ENCODE peak calls at places on chromosomes 11 and 22, in five cellular contexts. One of them, this sample, is unnamed.

GRCh38 chr22:20208713-20209310 is 58.0 kb upstream of the CCDC188 start:
- DNase-seq in body of pancreas: peak; percentile 39
- DNase-seq in H9: no peak
- DNase-seq in breast epithelium: no peak
- DNase-seq in GM10248: no peak
- DNase-seq in this sample: no peak

GRCh38 chr11:41245704-41246398 is 213.6 kb downstream of the LRRC4C start:
- DNase-seq in H9: peak; percentile 57
- DNase-seq in breast epithelium: no peak
- DNase-seq in GM10248: no peak
- DNase-seq in body of pancreas: no peak
- DNase-seq in this sample: no peak

GRCh38 chr11:44943696-44944095 is 7.0 kb downstream of the TP53I11 start:
- DNase-seq in body of pancreas: peak; percentile 48
- DNase-seq in breast epithelium: no peak
- DNase-seq in H9: no peak
- DNase-seq in GM10248: no peak
- DNase-seq in this sample: no peak

GRCh38 chr11:94152678-94153065 is 24.0 kb downstream of the PANX1 start:
- DNase-seq in GM10248: no peak
- DNase-seq in breast epithelium: no peak
- DNase-seq in body of pancreas: no peak
- DNase-seq in H9: no peak
- DNase-seq in this sample: no peak

GRCh38 chr11:65207918-65208784 is 26.4 kb downstream of the CAPN1 start:
- DNase-seq in GM10248: no peak
- DNase-seq in body of pancreas: no peak
- DNase-seq in H9: no peak
- DNase-seq in breast epithelium: no peak
- DNase-seq in this sample: no peak

GRCh38 chr11:78397398-78397797 is 20.2 kb downstream of the GAB2 start:
- DNase-seq in GM10248: no peak
- DNase-seq in H9: no peak
- DNase-seq in breast epithelium: no peak
- DNase-seq in body of pancreas: no peak
- DNase-seq in this sample: no peak

GRCh38 chr22:29988719-29989118 is 91.5 kb upstream of the HORMAD2 start:
- DNase-seq in breast epithelium: no peak
- DNase-seq in GM10248: no peak
- DNase-seq in H9: no peak
- DNase-seq in body of pancreas: no peak
- DNase-seq in this sample: no peak

GRCh38 chr11:31720225-31720624 is 90.9 kb downstream of the PAX6 start:
- DNase-seq in H9: no peak
- DNase-seq in breast epithelium: no peak
- DNase-seq in body of pancreas: no peak
- DNase-seq in GM10248: no peak
- DNase-seq in this sample: no peak

GRCh38 chr11:26335903-26336302 is 4.0 kb downstream of the ANO3 start:
- DNase-seq in breast epithelium: no peak
- DNase-seq in H9: no peak
- DNase-seq in GM10248: no peak
- DNase-seq in body of pancreas: no peak
- DNase-seq in this sample: no peak

GRCh38 chr11:20309626-20310025 is 53.9 kb upstream of the HTATIP2 start:
- DNase-seq in GM10248: no peak
- DNase-seq in body of pancreas: no peak
- DNase-seq in H9: no peak
- DNase-seq in breast epithelium: no peak
- DNase-seq in this sample: no peak

GRCh38 chr11:116895053-116895757 is 57.8 kb upstream of the APOA1 start:
- DNase-seq in breast epithelium: no peak
- DNase-seq in H9: peak; percentile 71
- DNase-seq in body of pancreas: no peak
- DNase-seq in GM10248: peak; percentile 47
- DNase-seq in this sample: no peak

GRCh38 chr22:23302171-23303002 is 122.1 kb downstream of the BCR start:
- DNase-seq in GM10248: no peak
- DNase-seq in body of pancreas: no peak
- DNase-seq in H9: no peak
- DNase-seq in breast epithelium: no peak
- DNase-seq in this sample: no peak

GRCh38 chr11:129905402-129905801 is 10.0 kb upstream of the NFRKB start:
- DNase-seq in body of pancreas: no peak
- DNase-seq in breast epithelium: no peak
- DNase-seq in H9: no peak
- DNase-seq in GM10248: no peak
- DNase-seq in this sample: no peak

GRCh38 chr22:33866521-33866920 is 53.8 kb downstream of the LARGE1 start:
- DNase-seq in GM10248: no peak
- DNase-seq in breast epithelium: no peak
- DNase-seq in H9: no peak
- DNase-seq in body of pancreas: no peak
- DNase-seq in this sample: no peak

GRCh38 chr11:93569496-93569895 is 26.3 kb upstream of the SMCO4 start:
- DNase-seq in GM10248: no peak
- DNase-seq in breast epithelium: no peak
- DNase-seq in H9: no peak
- DNase-seq in body of pancreas: no peak
- DNase-seq in this sample: no peak

GRCh38 chr22:42747701-42748513 is 27.2 kb upstream of the A4GALT start:
- DNase-seq in body of pancreas: no peak
- DNase-seq in breast epithelium: no peak
- DNase-seq in GM10248: no peak
- DNase-seq in H9: no peak
- DNase-seq in this sample: no peak

GRCh38 chr11:6531267-6531752 is 34.2 kb downstream of the DNHD1 start:
- DNase-seq in H9: no peak
- DNase-seq in GM10248: peak; percentile 53
- DNase-seq in breast epithelium: no peak
- DNase-seq in body of pancreas: peak; percentile 20
- DNase-seq in this sample: no peak

GRCh38 chr22:17131686-17132085 is 10.5 kb upstream of the TMEM121B start:
- DNase-seq in H9: no peak
- DNase-seq in body of pancreas: no peak
- DNase-seq in breast epithelium: no peak
- DNase-seq in GM10248: no peak
- DNase-seq in this sample: no peak

GRCh38 chr11:119684361-119685072 is 44.5 kb downstream of the NECTIN1 start:
- DNase-seq in GM10248: no peak
- DNase-seq in body of pancreas: peak; percentile 47
- DNase-seq in H9: no peak
- DNase-seq in breast epithelium: no peak
- DNase-seq in this sample: no peak

GRCh38 chr11:46560300-46561025 is 33.4 kb downstream of the AMBRA1 start:
- DNase-seq in breast epithelium: no peak
- DNase-seq in H9: no peak
- DNase-seq in body of pancreas: peak; percentile 20
- DNase-seq in GM10248: peak; percentile 47
- DNase-seq in this sample: no peak

GRCh38 chr11:36426226-36426848 is 83.7 kb downstream of the TRAF6 start:
- DNase-seq in H9: no peak
- DNase-seq in body of pancreas: no peak
- DNase-seq in GM10248: no peak
- DNase-seq in breast epithelium: no peak
- DNase-seq in this sample: no peak

GRCh38 chr11:10674440-10674855 is 19.1 kb downstream of the IRAG1 start:
- DNase-seq in H9: no peak
- DNase-seq in breast epithelium: no peak
- DNase-seq in GM10248: no peak
- DNase-seq in body of pancreas: peak; percentile 33
- DNase-seq in this sample: no peak

GRCh38 chr11:124745835-124746620 is 6.0 kb downstream of the VSIG2 start:
- DNase-seq in breast epithelium: no peak
- DNase-seq in body of pancreas: no peak
- DNase-seq in H9: peak; percentile 64
- DNase-seq in GM10248: peak; percentile 64
- DNase-seq in this sample: no peak

GRCh38 chr11:74220376-74220775 is 49.3 kb downstream of the PPME1 start:
- DNase-seq in H9: no peak
- DNase-seq in breast epithelium: no peak
- DNase-seq in GM10248: no peak
- DNase-seq in body of pancreas: no peak
- DNase-seq in this sample: no peak

GRCh38 chr22:44005524-44005923 is 18.6 kb upstream of the PARVB start:
- DNase-seq in H9: no peak
- DNase-seq in GM10248: no peak
- DNase-seq in breast epithelium: no peak
- DNase-seq in body of pancreas: no peak
- DNase-seq in this sample: no peak

GRCh38 chr11:34909955-34910354 is 6.2 kb downstream of the APIP start:
- DNase-seq in breast epithelium: no peak
- DNase-seq in GM10248: no peak
- DNase-seq in H9: no peak
- DNase-seq in body of pancreas: peak; percentile 28
- DNase-seq in this sample: no peak

GRCh38 chr22:44578516-44579230 is 80.6 kb upstream of the RTL6 start:
- DNase-seq in body of pancreas: no peak
- DNase-seq in H9: peak; percentile 19
- DNase-seq in breast epithelium: no peak
- DNase-seq in GM10248: no peak
- DNase-seq in this sample: no peak

GRCh38 chr22:28029201-28029948 is 110.3 kb upstream of the PITPNB start:
- DNase-seq in GM10248: no peak
- DNase-seq in H9: no peak
- DNase-seq in body of pancreas: peak; percentile 91
- DNase-seq in breast epithelium: peak; percentile 79
- DNase-seq in this sample: no peak

GRCh38 chr11:91527380-91528030 is 697.1 kb upstream of the FAT3 start:
- DNase-seq in H9: peak; percentile 38
- DNase-seq in body of pancreas: no peak
- DNase-seq in GM10248: no peak
- DNase-seq in breast epithelium: no peak
- DNase-seq in this sample: no peak

GRCh38 chr11:64092119-64092760 is 56.5 kb downstream of the FLRT1 start:
- DNase-seq in breast epithelium: no peak
- DNase-seq in H9: no peak
- DNase-seq in GM10248: no peak
- DNase-seq in body of pancreas: no peak
- DNase-seq in this sample: no peak

GRCh38 chr11:17972987-17973386 is 39.9 kb downstream of the SERGEF start:
- DNase-seq in GM10248: no peak
- DNase-seq in H9: peak; percentile 86
- DNase-seq in body of pancreas: peak; percentile 32
- DNase-seq in breast epithelium: no peak
- DNase-seq in this sample: no peak

GRCh38 chr11:45615182-45615792 is 50.1 kb downstream of the CHST1 start:
- DNase-seq in breast epithelium: no peak
- DNase-seq in GM10248: no peak
- DNase-seq in H9: no peak
- DNase-seq in body of pancreas: no peak
- DNase-seq in this sample: no peak

GRCh38 chr11:123405123-123405592 is 24.9 kb upstream of the GRAMD1B start:
- DNase-seq in breast epithelium: no peak
- DNase-seq in body of pancreas: no peak
- DNase-seq in H9: no peak
- DNase-seq in GM10248: no peak
- DNase-seq in this sample: no peak

GRCh38 chr22:19571207-19571795 is 47.1 kb upstream of the CLDN5 start:
- DNase-seq in body of pancreas: no peak
- DNase-seq in H9: no peak
- DNase-seq in breast epithelium: no peak
- DNase-seq in GM10248: no peak
- DNase-seq in this sample: no peak

GRCh38 chr22:50606126-50606525 is 5.5 kb downstream of the MAPK8IP2 start:
- DNase-seq in H9: no peak
- DNase-seq in GM10248: peak; percentile 37
- DNase-seq in breast epithelium: no peak
- DNase-seq in body of pancreas: no peak
- DNase-seq in this sample: no peak
- TF ChIP-seq CTCF in H9: peak; percentile 40
- TF ChIP-seq CTCF in GM10248: peak; percentile 19
- TF ChIP-seq CTCF in breast epithelium: no peak
- TF ChIP-seq CTCF in body of pancreas: no peak
- TF ChIP-seq CTCF in this sample: no peak

DNA sequence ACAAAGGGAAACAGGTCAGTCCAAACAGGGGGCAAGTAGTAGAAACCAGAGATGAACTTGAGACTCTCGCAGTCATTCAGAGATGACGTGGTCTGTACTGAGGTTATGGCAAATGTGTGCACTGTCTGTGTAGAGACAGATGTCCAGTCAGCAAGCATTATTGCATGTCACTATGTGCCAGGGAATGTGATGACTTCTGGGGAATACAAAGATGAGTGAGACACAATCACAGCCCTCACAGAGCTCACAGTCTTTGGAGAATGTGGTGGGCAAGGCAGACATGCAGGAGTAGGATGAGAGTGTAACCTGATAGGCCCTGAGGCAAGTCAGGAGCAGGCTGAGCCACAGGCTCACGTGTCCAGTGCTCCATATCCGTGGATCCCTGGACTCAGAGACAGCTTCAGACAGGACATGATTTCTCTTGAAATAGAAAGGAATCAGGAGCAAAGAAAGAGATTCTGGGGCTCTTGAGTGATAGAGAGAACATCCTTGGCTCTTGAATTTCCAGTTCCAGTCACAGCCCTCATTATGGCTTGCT is 550.7 kb downstream of the ETS1 start:
- DNase-seq in H9: no peak
- DNase-seq in breast epithelium: no peak
- DNase-seq in body of pancreas: no peak
- DNase-seq in GM10248: no peak
- DNase-seq in this sample: no peak
- TF ChIP-seq CTCF in H9: no peak
- TF ChIP-seq CTCF in breast epithelium: no peak
- TF ChIP-seq CTCF in body of pancreas: no peak
- TF ChIP-seq CTCF in GM10248: no peak
- TF ChIP-seq CTCF in this sample: no peak

DNA sequence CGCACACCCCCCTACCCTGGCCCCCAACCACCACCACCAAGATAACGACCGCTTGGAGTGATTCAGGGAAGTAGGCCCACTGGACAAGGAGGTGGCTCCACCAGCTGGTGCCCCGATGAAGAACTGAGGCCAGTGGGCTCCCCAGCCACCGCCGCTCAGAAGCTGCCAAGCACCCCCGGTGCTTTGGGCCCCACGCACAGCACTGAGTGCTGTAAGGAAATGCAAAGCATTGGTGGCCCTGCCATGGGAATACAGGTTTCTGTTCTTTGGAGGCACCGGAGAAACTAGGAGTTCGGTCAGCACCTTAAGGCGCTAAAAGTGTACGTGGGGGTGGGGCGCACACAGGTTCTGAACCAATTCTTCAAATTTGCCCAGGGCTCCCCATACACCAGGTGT is 664 bp upstream of the PRSS23 start:
- DNase-seq in body of pancreas: no peak
- DNase-seq in H9: peak; percentile 52
- DNase-seq in GM10248: no peak
- DNase-seq in breast epithelium: no peak
- DNase-seq in this sample: no peak
- TF ChIP-seq CTCF in body of pancreas: no peak
- TF ChIP-seq CTCF in H9: peak; percentile 22
- TF ChIP-seq CTCF in GM10248: no peak
- TF ChIP-seq CTCF in breast epithelium: no peak
- TF ChIP-seq CTCF in this sample: no peak

GRCh38 chr11:67401495-67402191 is at the start of gene PPP1CA:
- DNase-seq in H9: peak; percentile 91
- DNase-seq in body of pancreas: peak; percentile 91
- DNase-seq in breast epithelium: peak; percentile 91
- DNase-seq in GM10248: peak; percentile 99
- DNase-seq in this sample: peak; percentile 73
- TF ChIP-seq CTCF in H9: peak; percentile 62
- TF ChIP-seq CTCF in body of pancreas: no peak
- TF ChIP-seq CTCF in breast epithelium: no peak
- TF ChIP-seq CTCF in GM10248: peak; percentile 50
- TF ChIP-seq CTCF in this sample: no peak